ENCODE peak calls at places on chromosomes 2 and 18, in six cellular contexts. V is endothelial cell of umbilical vein, X is PC-9, I is heart left ventricle, N is gastrocnemius medialis, H is lung. L is an unnamed sample.

GRCh38 chr2:191719261-191719660 is 41.3 kb downstream of the NABP1 start:
- DNase-seq in V (no peak), N (no peak), X (no peak), I (no peak), H (no peak), L (no peak)

GRCh38 chr2:112075490-112076260 is 20.6 kb downstream of the TMEM87B start:
- DNase-seq in N (no peak), X (peak), I (no peak), H (no peak), V (peak), L (no peak)

GRCh38 chr2:18792226-18792629 is 202.9 kb upstream of the NT5C1B start:
- DNase-seq in V (no peak), N (no peak), I (no peak), H (no peak), X (no peak), L (no peak)

GRCh38 chr2:52428224-52428623 is 1339.4 kb upstream of the CHAC2 start:
- DNase-seq in V (no peak), H (no peak), I (no peak), X (no peak), N (no peak), L (no peak)

GRCh38 chr2:196131949-196132925 is 39.1 kb downstream of the STK17B start:
- DNase-seq in H (no peak), V (no peak), X (no peak), N (no peak), I (no peak), L (no peak)

GRCh38 chr18:72419914-72420313 is 124.2 kb downstream of the CBLN2 start:
- DNase-seq in H (no peak), X (no peak), N (no peak), V (no peak), I (no peak), L (no peak)

GRCh38 chr2:54941248-54941984 is 108.8 kb downstream of the RTN4 start:
- DNase-seq in N (no peak), H (no peak), I (no peak), X (no peak), V (no peak), L (no peak)

GRCh38 chr2:21118302-21118920 is 5.4 kb upstream of the TDRD15 start:
- DNase-seq in I (no peak), N (peak), H (no peak), V (peak), X (no peak), L (peak)

GRCh38 chr2:9975805-9976447 is 24.4 kb downstream of the GRHL1 start:
- DNase-seq in H (peak), I (no peak), N (peak), X (peak), V (peak), L (peak)

GRCh38 chr2:201149064-201149820 is 33.3 kb downstream of the CFLAR start:
- DNase-seq in X (peak), N (no peak), V (peak), H (no peak), I (no peak), L (no peak)

GRCh38 chr2:239329284-239329971 is 71.4 kb downstream of the HDAC4 start:
- DNase-seq in H (no peak), N (peak), I (peak), X (no peak), V (no peak), L (peak)

GRCh38 chr2:150605664-150606063 is 118.2 kb upstream of the RND3 start:
- DNase-seq in H (no peak), I (no peak), N (no peak), X (no peak), V (no peak), L (no peak)

GRCh38 chr2:27442981-27443323 is 771 bp downstream of the KRTCAP3 start:
- DNase-seq in X (no peak), N (peak), H (no peak), V (no peak), I (no peak), L (no peak)

GRCh38 chr2:74581463-74581862 is 26.9 kb downstream of the DOK1 start:
- DNase-seq in I (no peak), X (no peak), H (no peak), V (no peak), N (no peak), L (no peak)

GRCh38 chr18:3966985-3967856 is 487.9 kb downstream of the DLGAP1 start:
- DNase-seq in X (no peak), H (no peak), V (no peak), N (no peak), I (peak), L (peak)

GRCh38 chr2:209239585-209239938 is 184.3 kb upstream of the MAP2 start:
- DNase-seq in X (no peak), V (no peak), H (no peak), I (no peak), N (no peak), L (no peak)

GRCh38 chr2:95578529-95578928 is 13.3 kb upstream of the TRIM43 start:
- DNase-seq in V (no peak), N (no peak), H (no peak), I (no peak), X (no peak), L (no peak)

GRCh38 chr2:219689676-219690628 is 62.5 kb downstream of the SLC4A3 start:
- DNase-seq in I (peak), X (peak), V (peak), N (no peak), H (peak), L (peak)

GRCh38 chr2:119142822-119143221 is 15.7 kb downstream of the C1QL2 start:
- DNase-seq in V (no peak), N (no peak), H (peak), X (no peak), I (no peak), L (no peak)

GRCh38 chr2:216735086-216735485 is 39.7 kb upstream of the IGFBP5 start:
- DNase-seq in I (no peak), X (no peak), H (no peak), V (no peak), N (no peak), L (no peak)

GRCh38 chr2:62663443-62663842 is 42.1 kb upstream of the EHBP1 start:
- DNase-seq in V (peak), H (no peak), N (no peak), I (no peak), X (no peak), L (no peak)

GRCh38 chr2:208254871-208255556 is at the start of gene IDH1:
- DNase-seq in N (peak), H (peak), X (peak), V (peak), I (peak), L (peak)

GRCh38 chr2:73985318-73986084 is 791 bp downstream of the TET3 start:
- DNase-seq in N (no peak), I (peak), V (no peak), H (peak), X (no peak), L (peak)

GRCh38 chr18:37199741-37200140 is 365.9 kb downstream of the CELF4 start:
- DNase-seq in I (no peak), X (no peak), V (no peak), N (no peak), H (no peak), L (no peak)

GRCh38 chr2:127569274-127570065 is 34.0 kb downstream of the MYO7B start:
- DNase-seq in H (no peak), I (peak), X (peak), V (peak), N (peak), L (no peak)

GRCh38 chr2:46540496-46541342 is 61.4 kb downstream of the TMEM247 start:
- DNase-seq in I (peak), H (no peak), N (peak), X (no peak), V (peak), L (peak)

GRCh38 chr18:34866310-34866709 is 156.2 kb downstream of the DTNA start:
- DNase-seq in N (no peak), X (no peak), I (no peak), V (no peak), H (no peak), L (no peak)

GRCh38 chr18:21146016-21146415 is 34.4 kb upstream of the ROCK1 start:
- DNase-seq in N (no peak), V (no peak), X (no peak), H (no peak), I (no peak), L (no peak)

GRCh38 chr2:15626126-15626525 is 34.5 kb downstream of the DDX1 start:
- DNase-seq in X (no peak), H (no peak), I (no peak), N (no peak), V (no peak), L (no peak)

GRCh38 chr2:200592414-200593075 is 6.7 kb downstream of the AOX1 start:
- DNase-seq in X (no peak), V (peak), N (no peak), H (no peak), I (no peak), L (no peak)

GRCh38 chr2:64212346-64212745 is 68.1 kb upstream of the PELI1 start:
- DNase-seq in H (peak), N (no peak), V (no peak), X (peak), I (no peak), L (no peak)

GRCh38 chr2:33372940-33373553 is 103.4 kb upstream of the RASGRP3 start:
- DNase-seq in X (no peak), H (no peak), V (peak), N (no peak), I (no peak), L (peak)

GRCh38 chr2:153953761-153954160 is 82.0 kb downstream of the GALNT13 start:
- DNase-seq in N (no peak), I (no peak), H (no peak), X (no peak), V (no peak), L (no peak)
- H3K27ac ChIP-seq in N (no peak), I (no peak), H (no peak), X (no peak), V (no peak), L (no peak)

GRCh38 chr2:181891258-181891965 is at the start of gene ITPRID2:
- DNase-seq in V (peak), N (peak), I (peak), H (peak), X (peak), L (peak)
- TF ChIP-seq CTCF in V (no peak), N (peak), I (peak), H (no peak), X (peak), L (no peak)

GRCh38 chr18:75253784-75254183 is 43.2 kb downstream of the TSHZ1 start:
- DNase-seq in I (no peak), X (no peak), N (no peak), V (peak), H (no peak), L (no peak)
- H3K4me3 ChIP-seq in I (no peak), X (no peak), N (no peak), V (no peak), H (no peak), L (no peak)

GRCh38 chr2:61425605-61426155 is 45.2 kb downstream of the USP34 start:
- DNase-seq in V (no peak), I (no peak), N (no peak), H (no peak), X (no peak), L (no peak)
- H3K27ac ChIP-seq in V (peak), I (no peak), N (no peak), H (no peak), X (no peak), L (no peak)

DNA sequence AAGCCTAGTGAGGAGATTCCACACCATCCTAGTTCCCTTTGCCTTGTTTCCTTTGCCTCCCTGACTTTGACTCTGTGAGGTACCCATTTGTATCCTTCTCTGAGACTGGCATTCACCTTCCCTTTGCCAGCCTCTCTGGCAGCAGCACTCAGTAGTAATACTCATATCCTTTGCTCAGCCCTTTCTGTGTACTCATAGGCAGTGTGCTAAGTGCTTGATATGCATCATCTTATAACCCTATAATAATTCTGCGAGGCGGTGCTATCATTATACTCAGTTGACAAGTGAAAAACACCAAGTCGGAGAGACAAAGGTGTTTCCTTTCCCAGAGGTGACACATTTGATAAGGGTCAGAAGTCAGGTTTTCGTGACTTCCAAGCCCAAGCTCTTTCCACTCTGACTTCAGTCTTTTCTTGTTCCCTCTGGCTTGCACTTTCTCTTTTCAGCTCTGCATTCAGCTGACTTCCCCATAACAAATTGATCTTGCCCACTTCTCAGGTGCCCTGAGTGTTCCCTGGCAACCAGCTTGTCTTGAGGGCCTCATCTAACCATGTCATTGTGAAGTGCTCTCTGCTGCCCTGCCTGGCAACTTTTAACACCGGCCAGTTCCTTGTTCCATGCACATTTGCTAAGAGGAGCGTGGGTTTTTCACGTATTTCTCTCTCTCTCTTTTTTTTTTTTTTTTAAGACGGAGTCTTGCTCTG is 94.6 kb upstream of the UPP2 start:
- DNase-seq in X (no peak), N (no peak), H (peak), I (no peak), V (no peak), L (no peak)
- TF ChIP-seq CTCF in X (no peak), N (no peak), H (no peak), I (no peak), V (no peak), L (peak)

GRCh38 chr2:100940766-100941645 is 61.1 kb upstream of the RPL31 start:
- DNase-seq in N (no peak), X (no peak), V (no peak), I (no peak), H (no peak), L (no peak)
- H3K4me3 ChIP-seq in N (no peak), X (no peak), V (no peak), I (no peak), H (no peak), L (no peak)

GRCh38 chr18:47108373-47108772 is 41.9 kb downstream of the HDHD2 start:
- DNase-seq in I (no peak), N (no peak), V (no peak), X (no peak), H (no peak), L (no peak)
- H3K27ac ChIP-seq in I (no peak), N (no peak), V (no peak), X (no peak), H (no peak), L (no peak)

DNA sequence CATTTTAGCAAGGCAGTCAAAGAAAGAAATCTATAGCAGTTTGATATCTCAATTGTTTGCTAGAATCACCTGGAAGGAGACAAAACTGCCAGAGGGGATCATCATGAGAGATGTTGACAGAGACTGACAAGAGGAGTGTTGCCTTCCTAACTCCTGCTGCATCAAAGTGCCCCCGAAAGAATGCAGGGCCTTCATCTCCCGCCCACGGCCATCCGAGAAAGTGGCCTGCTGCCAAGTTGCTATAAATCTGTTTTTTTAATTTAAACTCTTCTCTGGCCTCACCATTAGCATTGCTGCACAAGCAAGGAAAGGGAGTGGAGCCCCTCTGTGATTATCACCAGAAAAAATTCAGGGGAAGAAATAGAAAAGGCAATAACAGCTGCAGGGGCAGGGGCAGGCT is 238.1 kb upstream of the EPHA4 start:
- DNase-seq in V (no peak), I (no peak), X (no peak), H (no peak), N (no peak), L (no peak)
- TF ChIP-seq CTCF in V (no peak), I (no peak), X (no peak), H (no peak), N (no peak), L (no peak)

L was measured in heart right ventricle.